ENCODE peak calls at places on chromosome 13, in nine cellular contexts. One of them, this sample, is unnamed.

GRCh38 chr13:97112451-97113152 is 109.5 kb upstream of the MBNL2 start:
- DNase-seq in PC-3: no peak
- DNase-seq in MM.1S: no peak
- DNase-seq in Karpas-422: no peak
- DNase-seq in GM23248: no peak
- DNase-seq in OCI-LY7: no peak
- DNase-seq in HCT116: no peak
- DNase-seq in GM23338: no peak
- DNase-seq in hepatocyte: no peak
- DNase-seq in this sample: no peak

GRCh38 chr13:49343731-49344130 is 96.0 kb downstream of the CDADC1 start:
- DNase-seq in GM23248: peak; percentile 3
- DNase-seq in PC-3: no peak
- DNase-seq in HCT116: no peak
- DNase-seq in OCI-LY7: no peak
- DNase-seq in MM.1S: no peak
- DNase-seq in hepatocyte: no peak
- DNase-seq in Karpas-422: no peak
- DNase-seq in GM23338: no peak
- DNase-seq in this sample: no peak

GRCh38 chr13:45456196-45456972 is 8.4 kb upstream of the COG3 start:
- DNase-seq in Karpas-422: no peak
- DNase-seq in PC-3: peak; percentile 39
- DNase-seq in OCI-LY7: no peak
- DNase-seq in GM23338: no peak
- DNase-seq in HCT116: no peak
- DNase-seq in MM.1S: no peak
- DNase-seq in GM23248: peak; percentile 72
- DNase-seq in hepatocyte: no peak
- DNase-seq in this sample: peak; percentile 66

GRCh38 chr13:94558721-94559120 is 37.2 kb downstream of the TGDS start:
- DNase-seq in hepatocyte: no peak
- DNase-seq in Karpas-422: no peak
- DNase-seq in PC-3: no peak
- DNase-seq in OCI-LY7: no peak
- DNase-seq in HCT116: no peak
- DNase-seq in MM.1S: no peak
- DNase-seq in GM23338: peak; percentile 29
- DNase-seq in GM23248: no peak
- DNase-seq in this sample: no peak

GRCh38 chr13:76848596-76848995 is 37.6 kb downstream of the KCTD12 start:
- DNase-seq in OCI-LY7: no peak
- DNase-seq in GM23338: no peak
- DNase-seq in PC-3: no peak
- DNase-seq in GM23248: peak; percentile 54
- DNase-seq in hepatocyte: no peak
- DNase-seq in HCT116: no peak
- DNase-seq in MM.1S: no peak
- DNase-seq in Karpas-422: no peak
- DNase-seq in this sample: no peak

GRCh38 chr13:98004107-98004506 is 50.6 kb downstream of the IPO5 start:
- DNase-seq in GM23338: no peak
- DNase-seq in OCI-LY7: no peak
- DNase-seq in Karpas-422: no peak
- DNase-seq in GM23248: no peak
- DNase-seq in PC-3: peak; percentile 25
- DNase-seq in HCT116: no peak
- DNase-seq in MM.1S: no peak
- DNase-seq in hepatocyte: no peak
- DNase-seq in this sample: no peak

GRCh38 chr13:66264976-66265375 is 965.2 kb downstream of the PCDH9 start:
- DNase-seq in GM23248: no peak
- DNase-seq in MM.1S: no peak
- DNase-seq in PC-3: no peak
- DNase-seq in GM23338: no peak
- DNase-seq in Karpas-422: no peak
- DNase-seq in OCI-LY7: no peak
- DNase-seq in hepatocyte: no peak
- DNase-seq in HCT116: no peak
- DNase-seq in this sample: no peak

GRCh38 chr13:112735791-112736190 is 46.0 kb downstream of the ATP11A start:
- DNase-seq in hepatocyte: no peak
- DNase-seq in HCT116: no peak
- DNase-seq in Karpas-422: no peak
- DNase-seq in GM23338: peak; percentile 78
- DNase-seq in MM.1S: no peak
- DNase-seq in GM23248: no peak
- DNase-seq in PC-3: no peak
- DNase-seq in OCI-LY7: no peak
- DNase-seq in this sample: no peak

GRCh38 chr13:39051157-39051556 is 12.9 kb downstream of the NHLRC3 start:
- DNase-seq in PC-3: peak; percentile 52
- DNase-seq in GM23338: peak; percentile 46
- DNase-seq in OCI-LY7: peak; percentile 60
- DNase-seq in MM.1S: no peak
- DNase-seq in Karpas-422: peak; percentile 73
- DNase-seq in HCT116: peak; percentile 24
- DNase-seq in GM23248: peak; percentile 69
- DNase-seq in hepatocyte: peak; percentile 43
- DNase-seq in this sample: no peak

GRCh38 chr13:29174093-29174492 is 354.0 kb downstream of the MTUS2 start:
- DNase-seq in GM23338: no peak
- DNase-seq in Karpas-422: no peak
- DNase-seq in MM.1S: no peak
- DNase-seq in PC-3: no peak
- DNase-seq in HCT116: no peak
- DNase-seq in OCI-LY7: no peak
- DNase-seq in hepatocyte: no peak
- DNase-seq in GM23248: no peak
- DNase-seq in this sample: no peak

GRCh38 chr13:20993211-20993610 is 68.2 kb downstream of the LATS2 start:
- DNase-seq in OCI-LY7: no peak
- DNase-seq in Karpas-422: no peak
- DNase-seq in HCT116: no peak
- DNase-seq in GM23248: peak; percentile 54
- DNase-seq in GM23338: no peak
- DNase-seq in MM.1S: no peak
- DNase-seq in PC-3: no peak
- DNase-seq in hepatocyte: no peak
- DNase-seq in this sample: no peak

GRCh38 chr13:73141292-73141771 is 82.5 kb downstream of the KLF5 start:
- DNase-seq in GM23248: no peak
- DNase-seq in HCT116: no peak
- DNase-seq in MM.1S: no peak
- DNase-seq in Karpas-422: no peak
- DNase-seq in PC-3: no peak
- DNase-seq in hepatocyte: peak; percentile 30
- DNase-seq in GM23338: no peak
- DNase-seq in OCI-LY7: no peak
- DNase-seq in this sample: no peak

GRCh38 chr13:70668293-70668692 is 560.0 kb upstream of the KLHL1 start:
- DNase-seq in OCI-LY7: no peak
- DNase-seq in GM23248: no peak
- DNase-seq in GM23338: peak; percentile 73
- DNase-seq in HCT116: no peak
- DNase-seq in MM.1S: no peak
- DNase-seq in hepatocyte: peak; percentile 47
- DNase-seq in Karpas-422: no peak
- DNase-seq in PC-3: peak; percentile 87
- DNase-seq in this sample: peak; percentile 62

GRCh38 chr13:37175996-37176395 is 70.5 kb upstream of the CSNK1A1L start:
- DNase-seq in PC-3: no peak
- DNase-seq in Karpas-422: no peak
- DNase-seq in MM.1S: no peak
- DNase-seq in HCT116: no peak
- DNase-seq in hepatocyte: peak; percentile 33
- DNase-seq in GM23248: peak; percentile 89
- DNase-seq in OCI-LY7: no peak
- DNase-seq in GM23338: no peak
- DNase-seq in this sample: no peak

GRCh38 chr13:94674609-94675348 is 37.6 kb downstream of the SOX21 start:
- DNase-seq in hepatocyte: peak; percentile 78
- DNase-seq in HCT116: peak; percentile 54
- DNase-seq in PC-3: peak; percentile 72
- DNase-seq in GM23338: peak; percentile 94
- DNase-seq in Karpas-422: peak; percentile 81
- DNase-seq in OCI-LY7: peak; percentile 55
- DNase-seq in GM23248: peak; percentile 51
- DNase-seq in MM.1S: peak; percentile 68
- DNase-seq in this sample: no peak

GRCh38 chr13:39597828-39598227 is 5.2 kb downstream of the LHFPL6 start:
- DNase-seq in GM23338: no peak
- DNase-seq in PC-3: no peak
- DNase-seq in OCI-LY7: peak; percentile 29
- DNase-seq in HCT116: no peak
- DNase-seq in GM23248: peak; percentile 63
- DNase-seq in MM.1S: no peak
- DNase-seq in Karpas-422: no peak
- DNase-seq in hepatocyte: no peak
- DNase-seq in this sample: no peak

GRCh38 chr13:35485451-35485850 is 9.0 kb upstream of the MAB21L1 start:
- DNase-seq in hepatocyte: no peak
- DNase-seq in GM23248: no peak
- DNase-seq in Karpas-422: peak; percentile 44
- DNase-seq in HCT116: no peak
- DNase-seq in PC-3: no peak
- DNase-seq in GM23338: no peak
- DNase-seq in MM.1S: no peak
- DNase-seq in OCI-LY7: no peak
- DNase-seq in this sample: no peak

GRCh38 chr13:107650081-107650701 is 565.1 kb downstream of the LIG4 start:
- DNase-seq in PC-3: peak; percentile 61
- DNase-seq in hepatocyte: peak; percentile 78
- DNase-seq in Karpas-422: peak; percentile 82
- DNase-seq in HCT116: peak; percentile 6
- DNase-seq in GM23338: peak; percentile 83
- DNase-seq in OCI-LY7: peak; percentile 37
- DNase-seq in MM.1S: peak; percentile 44
- DNase-seq in GM23248: peak; percentile 77
- DNase-seq in this sample: peak; percentile 45

GRCh38 chr13:46861959-46862358 is 34.9 kb downstream of the HTR2A start:
- DNase-seq in HCT116: no peak
- DNase-seq in Karpas-422: no peak
- DNase-seq in OCI-LY7: no peak
- DNase-seq in MM.1S: no peak
- DNase-seq in hepatocyte: no peak
- DNase-seq in PC-3: no peak
- DNase-seq in GM23248: no peak
- DNase-seq in GM23338: no peak
- DNase-seq in this sample: no peak
- H3K9me2 ChIP-seq in HCT116: no peaks in the 10 kb centered on the region
- H3K9me2 ChIP-seq in Karpas-422: no peaks in the 10 kb centered on the region
- H3K9me2 ChIP-seq in OCI-LY7: no peaks in the 10 kb centered on the region
- H3K9me2 ChIP-seq in MM.1S: no peaks in the 10 kb centered on the region
- H3K9me2 ChIP-seq in hepatocyte: no peaks in the 10 kb centered on the region
- H3K9me2 ChIP-seq in PC-3: no peaks in the 10 kb centered on the region
- H3K9me2 ChIP-seq in GM23248: no peaks in the 10 kb centered on the region
- H3K9me2 ChIP-seq in GM23338: no peaks in the 10 kb centered on the region
- H3K9me2 ChIP-seq in this sample: no peaks in the 10 kb centered on the region

GRCh38 chr13:110225007-110225406 is 82.0 kb downstream of the COL4A1 start:
- DNase-seq in MM.1S: no peak
- DNase-seq in GM23338: no peak
- DNase-seq in Karpas-422: no peak
- DNase-seq in OCI-LY7: no peak
- DNase-seq in hepatocyte: no peak
- DNase-seq in HCT116: no peak
- DNase-seq in GM23248: no peak
- DNase-seq in PC-3: no peak
- DNase-seq in this sample: peak; percentile 30

GRCh38 chr13:110226051-110226562 is 80.8 kb downstream of the COL4A1 start:
- DNase-seq in MM.1S: no peak
- DNase-seq in PC-3: no peak
- DNase-seq in OCI-LY7: no peak
- DNase-seq in Karpas-422: no peak
- DNase-seq in GM23338: no peak
- DNase-seq in hepatocyte: no peak
- DNase-seq in GM23248: no peak
- DNase-seq in HCT116: no peak
- DNase-seq in this sample: no peak

GRCh38 chr13:110227416-110227815 is 79.5 kb downstream of the COL4A1 start:
- DNase-seq in MM.1S: no peak
- DNase-seq in OCI-LY7: no peak
- DNase-seq in Karpas-422: no peak
- DNase-seq in hepatocyte: no peak
- DNase-seq in HCT116: no peak
- DNase-seq in PC-3: no peak
- DNase-seq in GM23248: no peak
- DNase-seq in GM23338: no peak
- DNase-seq in this sample: no peak

GRCh38 chr13:110227864-110228643 is 78.9 kb downstream of the COL4A1 start:
- DNase-seq in Karpas-422: no peak
- DNase-seq in PC-3: no peak
- DNase-seq in OCI-LY7: no peak
- DNase-seq in MM.1S: no peak
- DNase-seq in GM23338: no peak
- DNase-seq in GM23248: no peak
- DNase-seq in HCT116: no peak
- DNase-seq in hepatocyte: no peak
- DNase-seq in this sample: peak; percentile 25

DNA sequence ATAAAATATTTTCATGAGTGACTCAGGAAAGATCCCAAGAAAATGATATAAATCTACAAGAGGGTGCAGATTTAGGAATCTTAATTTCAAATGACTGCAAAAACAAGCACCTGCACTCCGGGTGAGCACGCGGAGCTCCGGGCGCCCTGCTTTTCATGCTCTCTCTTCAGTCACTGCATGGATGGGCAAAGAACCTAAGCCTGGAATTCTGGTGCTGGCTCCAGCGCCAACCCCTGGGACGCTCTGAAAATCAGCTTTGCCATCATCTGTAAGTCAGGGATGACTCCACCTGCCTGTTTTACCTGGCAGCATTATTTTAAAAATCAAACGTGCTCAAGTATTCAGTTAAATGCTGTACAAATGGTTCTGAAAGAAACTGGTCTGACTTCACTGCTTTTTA is 81.3 kb downstream of the COL4A1 start:
- DNase-seq in GM23338: no peak
- DNase-seq in OCI-LY7: no peak
- DNase-seq in HCT116: no peak
- DNase-seq in Karpas-422: no peak
- DNase-seq in MM.1S: no peak
- DNase-seq in PC-3: no peak
- DNase-seq in hepatocyte: no peak
- DNase-seq in GM23248: no peak
- DNase-seq in this sample: no peak
- H3K27ac ChIP-seq in GM23338: no peak overlapping the region
- H3K27ac ChIP-seq in OCI-LY7: no peak overlapping the region
- H3K27ac ChIP-seq in HCT116: no peak overlapping the region
- H3K27ac ChIP-seq in Karpas-422: no peak overlapping the region
- H3K27ac ChIP-seq in MM.1S: no peak overlapping the region
- H3K27ac ChIP-seq in PC-3: no peak overlapping the region
- H3K27ac ChIP-seq in hepatocyte: no peak overlapping the region
- H3K27ac ChIP-seq in GM23248: no peak overlapping the region
- H3K27ac ChIP-seq in this sample: peak overlapping the region; percentile 60

GRCh38 chr13:58004761-58005160 is 373.2 kb downstream of the PCDH17 start:
- DNase-seq in GM23338: no peak
- DNase-seq in hepatocyte: no peak
- DNase-seq in PC-3: no peak
- DNase-seq in GM23248: no peak
- DNase-seq in Karpas-422: no peak
- DNase-seq in OCI-LY7: no peak
- DNase-seq in MM.1S: no peak
- DNase-seq in HCT116: no peak
- DNase-seq in this sample: no peak
- H3K9me2 ChIP-seq in GM23338: no peaks in the 10 kb centered on the region
- H3K9me2 ChIP-seq in hepatocyte: no peaks in the 10 kb centered on the region
- H3K9me2 ChIP-seq in PC-3: no peaks in the 10 kb centered on the region
- H3K9me2 ChIP-seq in GM23248: no peaks in the 10 kb centered on the region
- H3K9me2 ChIP-seq in Karpas-422: no peaks in the 10 kb centered on the region
- H3K9me2 ChIP-seq in OCI-LY7: no peaks in the 10 kb centered on the region
- H3K9me2 ChIP-seq in MM.1S: no peaks in the 10 kb centered on the region
- H3K9me2 ChIP-seq in HCT116: no peaks in the 10 kb centered on the region
- H3K9me2 ChIP-seq in this sample: no peaks in the 10 kb centered on the region

GRCh38 chr13:87671824-87672603 is 843 bp downstream of the SLITRK5 start:
- DNase-seq in GM23248: peak; percentile 9
- DNase-seq in Karpas-422: no peak
- DNase-seq in MM.1S: no peak
- DNase-seq in PC-3: no peak
- DNase-seq in GM23338: peak; percentile 58
- DNase-seq in OCI-LY7: peak; percentile 66
- DNase-seq in hepatocyte: peak; percentile 11
- DNase-seq in HCT116: no peak
- DNase-seq in this sample: no peak
- H3K27ac ChIP-seq in GM23248: no peak overlapping the region
- H3K27ac ChIP-seq in Karpas-422: no peak overlapping the region
- H3K27ac ChIP-seq in MM.1S: peak overlapping the region; percentile 57
- H3K27ac ChIP-seq in PC-3: no peak overlapping the region
- H3K27ac ChIP-seq in GM23338: no peak overlapping the region
- H3K27ac ChIP-seq in OCI-LY7: peak overlapping the region; percentile 91
- H3K27ac ChIP-seq in hepatocyte: no peak overlapping the region
- H3K27ac ChIP-seq in HCT116: no peak overlapping the region
- H3K27ac ChIP-seq in this sample: no peak overlapping the region

This sample was measured in PC-9.